ENCODE peak calls at places on chromosomes 7 and 10, in nine cellular contexts. One of them, this sample, is unnamed.

GRCh38 chr7:40192036-40192435 is 57.2 kb downstream of the SUGCT start:
- DNase-seq in NCI-H1092: no peak
- DNase-seq in IMR-90: peak; percentile 83
- DNase-seq in stimulated activated naive CD8-positive, alpha-beta T cell treated with anti-CD3 and anti-CD28 coated beads, Interleukin-15, Interleukin-2, amounts not matched to agents 100 U/mL and 50 U/mL, for 24 hours: no peak
- DNase-seq in activated CD4-positive, alpha-beta T cell treated with anti-CD3 and anti-CD28 coated beads, Interleukin-2, amount 50 U/mL, for 4 hours: no peak
- DNase-seq in HEK293T: no peak
- DNase-seq in SW480: no peak
- DNase-seq in hypothalamus: no peak
- DNase-seq in activated CD8-positive, alpha-beta memory T cell treated with anti-CD3 and anti-CD28 coated beads for 4 hours: no peak
- DNase-seq in this sample: no peak

GRCh38 chr7:32104766-32105165 is 34.6 kb upstream of the PDE1C start:
- DNase-seq in HEK293T: no peak
- DNase-seq in stimulated activated naive CD8-positive, alpha-beta T cell treated with anti-CD3 and anti-CD28 coated beads, Interleukin-15, Interleukin-2, amounts not matched to agents 100 U/mL and 50 U/mL, for 24 hours: no peak
- DNase-seq in activated CD4-positive, alpha-beta T cell treated with anti-CD3 and anti-CD28 coated beads, Interleukin-2, amount 50 U/mL, for 4 hours: no peak
- DNase-seq in NCI-H1092: no peak
- DNase-seq in IMR-90: no peak
- DNase-seq in activated CD8-positive, alpha-beta memory T cell treated with anti-CD3 and anti-CD28 coated beads for 4 hours: no peak
- DNase-seq in hypothalamus: no peak
- DNase-seq in SW480: no peak
- DNase-seq in this sample: no peak

GRCh38 chr7:42074079-42074478 is 162.9 kb downstream of the GLI3 start:
- DNase-seq in IMR-90: no peak
- DNase-seq in activated CD4-positive, alpha-beta T cell treated with anti-CD3 and anti-CD28 coated beads, Interleukin-2, amount 50 U/mL, for 4 hours: no peak
- DNase-seq in activated CD8-positive, alpha-beta memory T cell treated with anti-CD3 and anti-CD28 coated beads for 4 hours: no peak
- DNase-seq in stimulated activated naive CD8-positive, alpha-beta T cell treated with anti-CD3 and anti-CD28 coated beads, Interleukin-15, Interleukin-2, amounts not matched to agents 100 U/mL and 50 U/mL, for 24 hours: no peak
- DNase-seq in HEK293T: no peak
- DNase-seq in SW480: no peak
- DNase-seq in hypothalamus: no peak
- DNase-seq in NCI-H1092: no peak
- DNase-seq in this sample: no peak

GRCh38 chr7:157568785-157569584 is 232.2 kb downstream of the DNAJB6 start:
- DNase-seq in hypothalamus: peak; percentile 54
- DNase-seq in IMR-90: no peak
- DNase-seq in activated CD8-positive, alpha-beta memory T cell treated with anti-CD3 and anti-CD28 coated beads for 4 hours: peak; percentile 7
- DNase-seq in NCI-H1092: peak; percentile 85
- DNase-seq in activated CD4-positive, alpha-beta T cell treated with anti-CD3 and anti-CD28 coated beads, Interleukin-2, amount 50 U/mL, for 4 hours: peak; percentile 56
- DNase-seq in SW480: peak; percentile 95
- DNase-seq in stimulated activated naive CD8-positive, alpha-beta T cell treated with anti-CD3 and anti-CD28 coated beads, Interleukin-15, Interleukin-2, amounts not matched to agents 100 U/mL and 50 U/mL, for 24 hours: peak; percentile 61
- DNase-seq in HEK293T: no peak
- DNase-seq in this sample: no peak

GRCh38 chr7:1100386-1100785 is 12.5 kb downstream of the GPER1 start:
- DNase-seq in hypothalamus: no peak
- DNase-seq in HEK293T: no peak
- DNase-seq in SW480: no peak
- DNase-seq in NCI-H1092: no peak
- DNase-seq in activated CD8-positive, alpha-beta memory T cell treated with anti-CD3 and anti-CD28 coated beads for 4 hours: no peak
- DNase-seq in stimulated activated naive CD8-positive, alpha-beta T cell treated with anti-CD3 and anti-CD28 coated beads, Interleukin-15, Interleukin-2, amounts not matched to agents 100 U/mL and 50 U/mL, for 24 hours: no peak
- DNase-seq in IMR-90: no peak
- DNase-seq in activated CD4-positive, alpha-beta T cell treated with anti-CD3 and anti-CD28 coated beads, Interleukin-2, amount 50 U/mL, for 4 hours: no peak
- DNase-seq in this sample: no peak

GRCh38 chr10:69232252-69232651 is 12.1 kb downstream of the HKDC1 start:
- DNase-seq in activated CD8-positive, alpha-beta memory T cell treated with anti-CD3 and anti-CD28 coated beads for 4 hours: no peak
- DNase-seq in HEK293T: no peak
- DNase-seq in stimulated activated naive CD8-positive, alpha-beta T cell treated with anti-CD3 and anti-CD28 coated beads, Interleukin-15, Interleukin-2, amounts not matched to agents 100 U/mL and 50 U/mL, for 24 hours: no peak
- DNase-seq in hypothalamus: no peak
- DNase-seq in activated CD4-positive, alpha-beta T cell treated with anti-CD3 and anti-CD28 coated beads, Interleukin-2, amount 50 U/mL, for 4 hours: no peak
- DNase-seq in SW480: peak; percentile 87
- DNase-seq in NCI-H1092: no peak
- DNase-seq in IMR-90: peak; percentile 85
- DNase-seq in this sample: no peak

GRCh38 chr7:141014091-141014490 is 661 bp downstream of the MRPS33 start:
- DNase-seq in HEK293T: peak; percentile 31
- DNase-seq in stimulated activated naive CD8-positive, alpha-beta T cell treated with anti-CD3 and anti-CD28 coated beads, Interleukin-15, Interleukin-2, amounts not matched to agents 100 U/mL and 50 U/mL, for 24 hours: no peak
- DNase-seq in NCI-H1092: peak; percentile 39
- DNase-seq in hypothalamus: no peak
- DNase-seq in SW480: peak; percentile 17
- DNase-seq in activated CD4-positive, alpha-beta T cell treated with anti-CD3 and anti-CD28 coated beads, Interleukin-2, amount 50 U/mL, for 4 hours: no peak
- DNase-seq in activated CD8-positive, alpha-beta memory T cell treated with anti-CD3 and anti-CD28 coated beads for 4 hours: no peak
- DNase-seq in IMR-90: peak; percentile 5
- DNase-seq in this sample: peak; percentile 29

GRCh38 chr10:18486444-18486843 is 164.9 kb downstream of the NSUN6 start:
- DNase-seq in SW480: no peak
- DNase-seq in hypothalamus: no peak
- DNase-seq in NCI-H1092: no peak
- DNase-seq in IMR-90: no peak
- DNase-seq in stimulated activated naive CD8-positive, alpha-beta T cell treated with anti-CD3 and anti-CD28 coated beads, Interleukin-15, Interleukin-2, amounts not matched to agents 100 U/mL and 50 U/mL, for 24 hours: no peak
- DNase-seq in activated CD8-positive, alpha-beta memory T cell treated with anti-CD3 and anti-CD28 coated beads for 4 hours: no peak
- DNase-seq in activated CD4-positive, alpha-beta T cell treated with anti-CD3 and anti-CD28 coated beads, Interleukin-2, amount 50 U/mL, for 4 hours: no peak
- DNase-seq in HEK293T: no peak
- DNase-seq in this sample: no peak

GRCh38 chr10:129498680-129499079 is 31.6 kb downstream of the MGMT start:
- DNase-seq in activated CD4-positive, alpha-beta T cell treated with anti-CD3 and anti-CD28 coated beads, Interleukin-2, amount 50 U/mL, for 4 hours: no peak
- DNase-seq in hypothalamus: no peak
- DNase-seq in activated CD8-positive, alpha-beta memory T cell treated with anti-CD3 and anti-CD28 coated beads for 4 hours: no peak
- DNase-seq in SW480: no peak
- DNase-seq in NCI-H1092: no peak
- DNase-seq in stimulated activated naive CD8-positive, alpha-beta T cell treated with anti-CD3 and anti-CD28 coated beads, Interleukin-15, Interleukin-2, amounts not matched to agents 100 U/mL and 50 U/mL, for 24 hours: no peak
- DNase-seq in HEK293T: no peak
- DNase-seq in IMR-90: no peak
- DNase-seq in this sample: no peak

GRCh38 chr10:110115784-110116520 is 91.5 kb upstream of the MXI1 start:
- DNase-seq in hypothalamus: no peak
- DNase-seq in activated CD8-positive, alpha-beta memory T cell treated with anti-CD3 and anti-CD28 coated beads for 4 hours: no peak
- DNase-seq in stimulated activated naive CD8-positive, alpha-beta T cell treated with anti-CD3 and anti-CD28 coated beads, Interleukin-15, Interleukin-2, amounts not matched to agents 100 U/mL and 50 U/mL, for 24 hours: no peak
- DNase-seq in HEK293T: no peak
- DNase-seq in activated CD4-positive, alpha-beta T cell treated with anti-CD3 and anti-CD28 coated beads, Interleukin-2, amount 50 U/mL, for 4 hours: no peak
- DNase-seq in IMR-90: no peak
- DNase-seq in SW480: no peak
- DNase-seq in NCI-H1092: no peak
- DNase-seq in this sample: no peak

GRCh38 chr10:133292919-133293809 is 15.5 kb downstream of the TUBGCP2 start:
- DNase-seq in IMR-90: peak; percentile 75
- DNase-seq in activated CD4-positive, alpha-beta T cell treated with anti-CD3 and anti-CD28 coated beads, Interleukin-2, amount 50 U/mL, for 4 hours: no peak
- DNase-seq in hypothalamus: no peak
- DNase-seq in NCI-H1092: no peak
- DNase-seq in activated CD8-positive, alpha-beta memory T cell treated with anti-CD3 and anti-CD28 coated beads for 4 hours: no peak
- DNase-seq in HEK293T: no peak
- DNase-seq in SW480: peak; percentile 14
- DNase-seq in stimulated activated naive CD8-positive, alpha-beta T cell treated with anti-CD3 and anti-CD28 coated beads, Interleukin-15, Interleukin-2, amounts not matched to agents 100 U/mL and 50 U/mL, for 24 hours: peak; percentile 46
- DNase-seq in this sample: no peak

GRCh38 chr10:99619090-99619800 is 994 bp downstream of the SLC25A28 start:
- DNase-seq in activated CD4-positive, alpha-beta T cell treated with anti-CD3 and anti-CD28 coated beads, Interleukin-2, amount 50 U/mL, for 4 hours: no peak
- DNase-seq in hypothalamus: no peak
- DNase-seq in activated CD8-positive, alpha-beta memory T cell treated with anti-CD3 and anti-CD28 coated beads for 4 hours: no peak
- DNase-seq in stimulated activated naive CD8-positive, alpha-beta T cell treated with anti-CD3 and anti-CD28 coated beads, Interleukin-15, Interleukin-2, amounts not matched to agents 100 U/mL and 50 U/mL, for 24 hours: no peak
- DNase-seq in NCI-H1092: no peak
- DNase-seq in SW480: no peak
- DNase-seq in HEK293T: no peak
- DNase-seq in IMR-90: peak; percentile 25
- DNase-seq in this sample: peak; percentile 36